ENCODE peak calls at places on chromosomes 16 and 17, in eight cellular contexts. One of them, this sample, is unnamed.

GRCh38 chr17:74532115-74532514 is 840 bp upstream of the CD300LB start:
- DNase-seq in PC-9: no peak
- DNase-seq in cardiac septum: peak
- DNase-seq in activated CD4-positive, alpha-beta T cell treated with anti-CD3 and anti-CD28 coated beads, Interleukin-2, amount 50 U/mL, for 48 hours: no peak
- DNase-seq in naive thymus-derived CD8-positive, alpha-beta T cell: no peak
- DNase-seq in anterior cingulate cortex: peak
- DNase-seq in mammary epithelial cell: no peak
- DNase-seq in activated naive CD8-positive, alpha-beta T cell treated with anti-CD3 and anti-CD28 coated beads, Interleukin-2, amount 50 U/mL, for 24 hours: peak
- DNase-seq in this sample: no peak

GRCh38 chr17:63550816-63551639 is 751 bp downstream of the DCAF7 start:
- DNase-seq in activated naive CD8-positive, alpha-beta T cell treated with anti-CD3 and anti-CD28 coated beads, Interleukin-2, amount 50 U/mL, for 24 hours: peak
- DNase-seq in cardiac septum: no peak
- DNase-seq in PC-9: no peak
- DNase-seq in activated CD4-positive, alpha-beta T cell treated with anti-CD3 and anti-CD28 coated beads, Interleukin-2, amount 50 U/mL, for 48 hours: peak
- DNase-seq in naive thymus-derived CD8-positive, alpha-beta T cell: no peak
- DNase-seq in anterior cingulate cortex: no peak
- DNase-seq in mammary epithelial cell: peak
- DNase-seq in this sample: peak

GRCh38 chr17:76307299-76307965 is 644 bp downstream of the QRICH2 start:
- DNase-seq in PC-9: no peak
- DNase-seq in mammary epithelial cell: no peak
- DNase-seq in activated CD4-positive, alpha-beta T cell treated with anti-CD3 and anti-CD28 coated beads, Interleukin-2, amount 50 U/mL, for 48 hours: no peak
- DNase-seq in naive thymus-derived CD8-positive, alpha-beta T cell: no peak
- DNase-seq in anterior cingulate cortex: no peak
- DNase-seq in cardiac septum: no peak
- DNase-seq in activated naive CD8-positive, alpha-beta T cell treated with anti-CD3 and anti-CD28 coated beads, Interleukin-2, amount 50 U/mL, for 24 hours: no peak
- DNase-seq in this sample: no peak

GRCh38 chr16:48300391-48300856 is 53.1 kb upstream of the ABCC11 start:
- DNase-seq in mammary epithelial cell: no peak
- DNase-seq in activated CD4-positive, alpha-beta T cell treated with anti-CD3 and anti-CD28 coated beads, Interleukin-2, amount 50 U/mL, for 48 hours: no peak
- DNase-seq in anterior cingulate cortex: no peak
- DNase-seq in cardiac septum: no peak
- DNase-seq in naive thymus-derived CD8-positive, alpha-beta T cell: no peak
- DNase-seq in PC-9: no peak
- DNase-seq in activated naive CD8-positive, alpha-beta T cell treated with anti-CD3 and anti-CD28 coated beads, Interleukin-2, amount 50 U/mL, for 24 hours: no peak
- DNase-seq in this sample: peak

GRCh38 chr16:66020642-66021041 is 345.8 kb upstream of the CDH5 start:
- DNase-seq in naive thymus-derived CD8-positive, alpha-beta T cell: no peak
- DNase-seq in activated CD4-positive, alpha-beta T cell treated with anti-CD3 and anti-CD28 coated beads, Interleukin-2, amount 50 U/mL, for 48 hours: peak
- DNase-seq in activated naive CD8-positive, alpha-beta T cell treated with anti-CD3 and anti-CD28 coated beads, Interleukin-2, amount 50 U/mL, for 24 hours: no peak
- DNase-seq in mammary epithelial cell: peak
- DNase-seq in cardiac septum: no peak
- DNase-seq in anterior cingulate cortex: no peak
- DNase-seq in PC-9: no peak
- DNase-seq in this sample: peak

GRCh38 chr16:78684040-78684611 is 584.7 kb downstream of the WWOX start:
- DNase-seq in PC-9: peak
- DNase-seq in activated naive CD8-positive, alpha-beta T cell treated with anti-CD3 and anti-CD28 coated beads, Interleukin-2, amount 50 U/mL, for 24 hours: no peak
- DNase-seq in anterior cingulate cortex: no peak
- DNase-seq in mammary epithelial cell: peak
- DNase-seq in naive thymus-derived CD8-positive, alpha-beta T cell: no peak
- DNase-seq in activated CD4-positive, alpha-beta T cell treated with anti-CD3 and anti-CD28 coated beads, Interleukin-2, amount 50 U/mL, for 48 hours: no peak
- DNase-seq in cardiac septum: no peak
- DNase-seq in this sample: peak

GRCh38 chr16:85664580-85665372 is 24.0 kb downstream of the GINS2 start:
- DNase-seq in naive thymus-derived CD8-positive, alpha-beta T cell: no peak
- DNase-seq in cardiac septum: no peak
- DNase-seq in activated naive CD8-positive, alpha-beta T cell treated with anti-CD3 and anti-CD28 coated beads, Interleukin-2, amount 50 U/mL, for 24 hours: no peak
- DNase-seq in mammary epithelial cell: no peak
- DNase-seq in anterior cingulate cortex: no peak
- DNase-seq in PC-9: no peak
- DNase-seq in activated CD4-positive, alpha-beta T cell treated with anti-CD3 and anti-CD28 coated beads, Interleukin-2, amount 50 U/mL, for 48 hours: no peak
- DNase-seq in this sample: no peak

GRCh38 chr17:52148969-52149351 is 9.6 kb downstream of the CA10 start:
- DNase-seq in anterior cingulate cortex: no peak
- DNase-seq in PC-9: no peak
- DNase-seq in mammary epithelial cell: peak
- DNase-seq in activated naive CD8-positive, alpha-beta T cell treated with anti-CD3 and anti-CD28 coated beads, Interleukin-2, amount 50 U/mL, for 24 hours: no peak
- DNase-seq in naive thymus-derived CD8-positive, alpha-beta T cell: no peak
- DNase-seq in activated CD4-positive, alpha-beta T cell treated with anti-CD3 and anti-CD28 coated beads, Interleukin-2, amount 50 U/mL, for 48 hours: no peak
- DNase-seq in cardiac septum: no peak
- DNase-seq in this sample: peak

GRCh38 chr16:13970708-13971422 is 50.9 kb downstream of the ERCC4 start:
- DNase-seq in PC-9: no peak
- DNase-seq in mammary epithelial cell: no peak
- DNase-seq in cardiac septum: no peak
- DNase-seq in activated CD4-positive, alpha-beta T cell treated with anti-CD3 and anti-CD28 coated beads, Interleukin-2, amount 50 U/mL, for 48 hours: no peak
- DNase-seq in activated naive CD8-positive, alpha-beta T cell treated with anti-CD3 and anti-CD28 coated beads, Interleukin-2, amount 50 U/mL, for 24 hours: no peak
- DNase-seq in naive thymus-derived CD8-positive, alpha-beta T cell: no peak
- DNase-seq in anterior cingulate cortex: no peak
- DNase-seq in this sample: no peak